ENCODE peak calls at places on chromosomes 2 and 18, in ten cellular contexts. One of them, this sample, is unnamed.

GRCh38 chr2:176455865-176456291 is 186.6 kb downstream of the MTX2 start:
- DNase-seq in K562: peak; percentile 16
- DNase-seq in lower leg skin: peak; percentile 56
- DNase-seq in HCT116: no peak
- DNase-seq in prostate gland: no peak
- DNase-seq in HepG2: no peak
- DNase-seq in A549: peak; percentile 13
- DNase-seq in transverse colon: peak; percentile 26
- DNase-seq in body of pancreas: peak; percentile 24
- DNase-seq in Peyer's patch: no peak
- DNase-seq in this sample: no peak

GRCh38 chr2:99489758-99490087 is at the start of gene REV1:
- DNase-seq in K562: no peak
- DNase-seq in lower leg skin: peak; percentile 25
- DNase-seq in HCT116: no peak
- DNase-seq in prostate gland: no peak
- DNase-seq in HepG2: no peak
- DNase-seq in A549: no peak
- DNase-seq in transverse colon: no peak
- DNase-seq in body of pancreas: no peak
- DNase-seq in Peyer's patch: no peak
- DNase-seq in this sample: no peak

GRCh38 chr2:187187521-187187920 is 260.5 kb downstream of the CALCRL start:
- DNase-seq in K562: no peak
- DNase-seq in lower leg skin: no peak
- DNase-seq in HCT116: no peak
- DNase-seq in prostate gland: no peak
- DNase-seq in HepG2: no peak
- DNase-seq in A549: no peak
- DNase-seq in transverse colon: no peak
- DNase-seq in body of pancreas: no peak
- DNase-seq in Peyer's patch: no peak
- DNase-seq in this sample: no peak

GRCh38 chr2:239661334-239662312 is 260.8 kb upstream of the HDAC4 start:
- DNase-seq in K562: no peak
- DNase-seq in lower leg skin: no peak
- DNase-seq in HCT116: no peak
- DNase-seq in prostate gland: no peak
- DNase-seq in HepG2: no peak
- DNase-seq in A549: no peak
- DNase-seq in transverse colon: no peak
- DNase-seq in body of pancreas: no peak
- DNase-seq in Peyer's patch: no peak
- DNase-seq in this sample: no peak

GRCh38 chr2:239311132-239312040 is 89.4 kb downstream of the HDAC4 start:
- DNase-seq in K562: no peak
- DNase-seq in lower leg skin: no peak
- DNase-seq in HCT116: no peak
- DNase-seq in prostate gland: peak; percentile 74
- DNase-seq in HepG2: no peak
- DNase-seq in A549: no peak
- DNase-seq in transverse colon: peak; percentile 35
- DNase-seq in body of pancreas: peak; percentile 64
- DNase-seq in Peyer's patch: no peak
- DNase-seq in this sample: no peak

GRCh38 chr2:217289909-217290283 is 430.0 kb upstream of the TNP1 start:
- DNase-seq in K562: no peak
- DNase-seq in lower leg skin: no peak
- DNase-seq in HCT116: no peak
- DNase-seq in prostate gland: peak; percentile 22
- DNase-seq in HepG2: peak; percentile 9
- DNase-seq in A549: no peak
- DNase-seq in transverse colon: no peak
- DNase-seq in body of pancreas: peak; percentile 17
- DNase-seq in Peyer's patch: no peak
- DNase-seq in this sample: no peak

GRCh38 chr2:162749456-162749855 is 89.1 kb downstream of the KCNH7 start:
- DNase-seq in K562: no peak
- DNase-seq in lower leg skin: no peak
- DNase-seq in HCT116: no peak
- DNase-seq in prostate gland: no peak
- DNase-seq in HepG2: no peak
- DNase-seq in A549: no peak
- DNase-seq in transverse colon: no peak
- DNase-seq in body of pancreas: no peak
- DNase-seq in Peyer's patch: no peak
- DNase-seq in this sample: no peak

GRCh38 chr18:34023471-34023870 is 201.2 kb downstream of the NOL4 start:
- DNase-seq in K562: no peak
- DNase-seq in lower leg skin: no peak
- DNase-seq in HCT116: no peak
- DNase-seq in prostate gland: no peak
- DNase-seq in HepG2: no peak
- DNase-seq in A549: no peak
- DNase-seq in transverse colon: no peak
- DNase-seq in body of pancreas: no peak
- DNase-seq in Peyer's patch: no peak
- DNase-seq in this sample: no peak

GRCh38 chr2:236663267-236663666 is 93.6 kb downstream of the ACKR3 start:
- DNase-seq in K562: no peak
- DNase-seq in lower leg skin: no peak
- DNase-seq in HCT116: no peak
- DNase-seq in prostate gland: no peak
- DNase-seq in HepG2: no peak
- DNase-seq in A549: no peak
- DNase-seq in transverse colon: peak; percentile 52
- DNase-seq in body of pancreas: peak; percentile 28
- DNase-seq in Peyer's patch: no peak
- DNase-seq in this sample: no peak

GRCh38 chr2:120110062-120110362 is 97.1 kb downstream of the EPB41L5 start:
- DNase-seq in K562: no peak
- DNase-seq in lower leg skin: no peak
- DNase-seq in HCT116: no peak
- DNase-seq in prostate gland: no peak
- DNase-seq in HepG2: no peak
- DNase-seq in A549: no peak
- DNase-seq in transverse colon: no peak
- DNase-seq in body of pancreas: no peak
- DNase-seq in Peyer's patch: no peak
- DNase-seq in this sample: no peak

GRCh38 chr2:159086332-159086731 is 117.9 kb downstream of the TANC1 start:
- DNase-seq in K562: no peak
- DNase-seq in lower leg skin: no peak
- DNase-seq in HCT116: no peak
- DNase-seq in prostate gland: no peak
- DNase-seq in HepG2: no peak
- DNase-seq in A549: no peak
- DNase-seq in transverse colon: peak; percentile 21
- DNase-seq in body of pancreas: no peak
- DNase-seq in Peyer's patch: no peak
- DNase-seq in this sample: no peak

GRCh38 chr2:14023558-14023957 is 609.0 kb upstream of the LRATD1 start:
- DNase-seq in K562: no peak
- DNase-seq in lower leg skin: no peak
- DNase-seq in HCT116: no peak
- DNase-seq in prostate gland: no peak
- DNase-seq in HepG2: no peak
- DNase-seq in A549: no peak
- DNase-seq in transverse colon: no peak
- DNase-seq in body of pancreas: no peak
- DNase-seq in Peyer's patch: no peak
- DNase-seq in this sample: no peak

GRCh38 chr2:230986520-230987136 is 9.3 kb upstream of the SPATA3 start:
- DNase-seq in K562: no peak
- DNase-seq in lower leg skin: no peak
- DNase-seq in HCT116: no peak
- DNase-seq in prostate gland: no peak
- DNase-seq in HepG2: no peak
- DNase-seq in A549: no peak
- DNase-seq in transverse colon: no peak
- DNase-seq in body of pancreas: no peak
- DNase-seq in Peyer's patch: no peak
- DNase-seq in this sample: no peak
- TF ChIP-seq POLR2A in K562: no peak
- TF ChIP-seq POLR2A in lower leg skin: no peak
- TF ChIP-seq POLR2A in HCT116: no peak
- TF ChIP-seq POLR2A in prostate gland: no peak
- TF ChIP-seq POLR2A in HepG2: no peak
- TF ChIP-seq POLR2A in A549: no peak
- TF ChIP-seq POLR2A in transverse colon: no peak
- TF ChIP-seq POLR2A in body of pancreas: no peak
- TF ChIP-seq POLR2A in Peyer's patch: no peak
- TF ChIP-seq POLR2A in this sample: no peak

GRCh38 chr2:173964565-173965371 is 405 bp downstream of the SP3 start:
- DNase-seq in K562: peak; percentile 86
- DNase-seq in lower leg skin: peak; percentile 86
- DNase-seq in HCT116: no peak
- DNase-seq in prostate gland: peak; percentile 86
- DNase-seq in HepG2: peak; percentile 81
- DNase-seq in A549: peak; percentile 90
- DNase-seq in transverse colon: peak; percentile 89
- DNase-seq in body of pancreas: peak; percentile 92
- DNase-seq in Peyer's patch: peak; percentile 87
- DNase-seq in this sample: peak; percentile 61
- TF ChIP-seq POLR2A in K562: peak; percentile 84
- TF ChIP-seq POLR2A in lower leg skin: no peak
- TF ChIP-seq POLR2A in HCT116: peak; percentile 23
- TF ChIP-seq POLR2A in prostate gland: peak; percentile 8
- TF ChIP-seq POLR2A in HepG2: peak; percentile 93
- TF ChIP-seq POLR2A in A549: peak; percentile 83
- TF ChIP-seq POLR2A in transverse colon: peak; percentile 80
- TF ChIP-seq POLR2A in body of pancreas: peak; percentile 74
- TF ChIP-seq POLR2A in Peyer's patch: peak; percentile 7
- TF ChIP-seq POLR2A in this sample: peak; percentile 91

DNA sequence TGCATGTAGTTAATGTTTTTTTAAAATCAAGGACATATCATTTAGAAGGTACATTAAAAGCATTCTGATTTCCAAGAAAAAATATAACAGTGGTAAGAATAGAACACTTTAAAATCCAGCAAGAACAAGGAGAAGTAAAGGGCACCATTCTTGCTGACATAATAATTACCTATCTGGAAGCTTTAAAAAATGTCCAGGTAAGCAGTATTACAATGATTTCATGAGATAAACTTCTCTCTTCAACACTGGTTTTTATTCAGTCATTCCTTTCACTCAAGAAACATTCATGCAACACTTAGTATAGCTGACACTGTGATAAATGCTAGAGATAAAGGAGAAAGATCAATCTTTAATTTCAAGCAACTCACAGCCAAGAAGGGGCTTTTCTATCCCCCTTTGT is 2.9 kb upstream of the KANSL1L start:
- DNase-seq in K562: no peak
- DNase-seq in lower leg skin: no peak
- DNase-seq in HCT116: no peak
- DNase-seq in prostate gland: no peak
- DNase-seq in HepG2: no peak
- DNase-seq in A549: no peak
- DNase-seq in transverse colon: no peak
- DNase-seq in body of pancreas: no peak
- DNase-seq in Peyer's patch: no peak
- DNase-seq in this sample: no peak
- TF ChIP-seq POLR2A in K562: no peak
- TF ChIP-seq POLR2A in lower leg skin: no peak
- TF ChIP-seq POLR2A in HCT116: no peak
- TF ChIP-seq POLR2A in prostate gland: no peak
- TF ChIP-seq POLR2A in HepG2: no peak
- TF ChIP-seq POLR2A in A549: no peak
- TF ChIP-seq POLR2A in transverse colon: no peak
- TF ChIP-seq POLR2A in body of pancreas: no peak
- TF ChIP-seq POLR2A in Peyer's patch: no peak
- TF ChIP-seq POLR2A in this sample: no peak

GRCh38 chr2:172555272-172555521 is 693 bp upstream of the PDK1 start:
- DNase-seq in K562: no peak
- DNase-seq in lower leg skin: no peak
- DNase-seq in HCT116: no peak
- DNase-seq in prostate gland: no peak
- DNase-seq in HepG2: no peak
- DNase-seq in A549: no peak
- DNase-seq in transverse colon: no peak
- DNase-seq in body of pancreas: no peak
- DNase-seq in Peyer's patch: no peak
- DNase-seq in this sample: no peak

GRCh38 chr2:172556284-172557033 is 569 bp downstream of the PDK1 start:
- DNase-seq in K562: peak; percentile 74
- DNase-seq in lower leg skin: peak; percentile 53
- DNase-seq in HCT116: peak; percentile 31
- DNase-seq in prostate gland: peak; percentile 45
- DNase-seq in HepG2: peak; percentile 48
- DNase-seq in A549: peak; percentile 49
- DNase-seq in transverse colon: peak; percentile 77
- DNase-seq in body of pancreas: peak; percentile 64
- DNase-seq in Peyer's patch: peak; percentile 75
- DNase-seq in this sample: peak; percentile 56

GRCh38 chr2:172558372-172558771 is 2.5 kb downstream of the PDK1 start:
- DNase-seq in K562: no peak
- DNase-seq in lower leg skin: no peak
- DNase-seq in HCT116: no peak
- DNase-seq in prostate gland: no peak
- DNase-seq in HepG2: no peak
- DNase-seq in A549: no peak
- DNase-seq in transverse colon: no peak
- DNase-seq in body of pancreas: no peak
- DNase-seq in Peyer's patch: no peak
- DNase-seq in this sample: no peak

GRCh38 chr2:172554352-172555271 is 1.3 kb upstream of the PDK1 start:
- DNase-seq in K562: no peak
- DNase-seq in lower leg skin: no peak
- DNase-seq in HCT116: no peak
- DNase-seq in prostate gland: no peak
- DNase-seq in HepG2: no peak
- DNase-seq in A549: no peak
- DNase-seq in transverse colon: no peak
- DNase-seq in body of pancreas: no peak
- DNase-seq in Peyer's patch: no peak
- DNase-seq in this sample: no peak

DNA sequence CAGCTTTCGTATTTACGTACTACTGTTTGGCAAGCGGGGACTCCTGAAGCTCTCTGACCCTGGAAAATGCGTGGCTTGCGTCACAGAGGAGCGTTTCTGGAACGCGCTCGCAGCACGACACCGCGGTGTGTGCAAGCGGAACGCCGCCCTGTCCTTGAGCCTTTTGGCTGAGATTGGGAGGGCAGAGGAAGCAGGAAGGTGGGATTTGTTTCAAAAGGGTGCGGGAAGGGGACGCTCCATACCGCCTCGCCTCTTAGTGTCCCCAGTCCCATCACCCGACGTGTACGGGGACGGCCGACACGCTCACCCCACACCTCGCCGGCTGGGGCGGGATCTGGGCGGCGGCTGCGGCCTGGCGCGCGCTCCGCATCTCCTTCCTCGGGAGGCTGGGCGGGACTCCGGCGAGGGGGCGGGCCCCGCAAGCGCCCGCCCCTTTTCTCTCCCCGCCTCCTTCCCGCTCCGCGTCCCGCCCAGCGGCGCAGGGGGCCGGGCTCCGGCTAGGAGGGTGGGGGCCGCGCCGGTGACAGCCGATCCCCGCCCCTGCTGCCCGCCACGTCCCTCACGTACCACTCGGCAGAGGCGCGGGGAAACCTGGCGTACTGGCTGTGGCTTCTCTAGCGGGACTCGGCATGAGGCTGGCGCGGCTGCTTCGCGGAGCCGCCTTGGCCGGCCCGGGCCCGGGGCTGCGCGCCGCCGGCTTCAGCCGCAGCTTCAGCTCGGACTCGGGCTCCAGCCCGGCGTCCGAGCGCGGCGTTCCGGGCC is at the start of gene PDK1:
- DNase-seq in K562: peak; percentile 97
- DNase-seq in lower leg skin: peak; percentile 86
- DNase-seq in HCT116: peak; percentile 72
- DNase-seq in prostate gland: peak; percentile 91
- DNase-seq in HepG2: peak; percentile 83
- DNase-seq in A549: peak; percentile 87
- DNase-seq in transverse colon: peak; percentile 93
- DNase-seq in body of pancreas: peak; percentile 91
- DNase-seq in Peyer's patch: peak; percentile 94
- DNase-seq in this sample: peak; percentile 80
- TF ChIP-seq POLR2A in K562: peak; percentile 96
- TF ChIP-seq POLR2A in lower leg skin: no peak
- TF ChIP-seq POLR2A in HCT116: peak; percentile 83
- TF ChIP-seq POLR2A in prostate gland: peak; percentile 69
- TF ChIP-seq POLR2A in HepG2: peak; percentile 95
- TF ChIP-seq POLR2A in A549: peak; percentile 95
- TF ChIP-seq POLR2A in transverse colon: peak; percentile 84
- TF ChIP-seq POLR2A in body of pancreas: peak; percentile 88
- TF ChIP-seq POLR2A in Peyer's patch: peak; percentile 63
- TF ChIP-seq POLR2A in this sample: peak; percentile 82

This sample was measured in H54.